ENCODE peak calls at places on chromosomes 7 and 10, in four cellular contexts. One of them, this sample, is unnamed.

GRCh38 chr10:28995497-28995896 is 293.4 kb upstream of the LYZL1 start:
- DNase-seq in GM12878: no peak
- DNase-seq in A549: no peak
- DNase-seq in WTC11: no peak
- DNase-seq in this sample: no peak

GRCh38 chr10:4028027-4028471 is 243.0 kb upstream of the KLF6 start:
- DNase-seq in GM12878: no peak
- DNase-seq in A549: no peak
- DNase-seq in WTC11: no peak
- DNase-seq in this sample: no peak

GRCh38 chr7:129777993-129778769 is 166.7 kb downstream of the NRF1 start:
- DNase-seq in GM12878: no peak
- DNase-seq in A549: no peak
- DNase-seq in WTC11: peak; percentile 38
- DNase-seq in this sample: no peak

GRCh38 chr10:122577311-122577885 is 16.8 kb downstream of the DMBT1 start:
- DNase-seq in GM12878: no peak
- DNase-seq in A549: no peak
- DNase-seq in WTC11: no peak
- DNase-seq in this sample: no peak

GRCh38 chr10:98397089-98397600 is 17.8 kb downstream of the PYROXD2 start:
- DNase-seq in GM12878: no peak
- DNase-seq in A549: no peak
- DNase-seq in WTC11: no peak
- DNase-seq in this sample: no peak

GRCh38 chr7:150823010-150823409 is 22.4 kb downstream of the TMEM176A start:
- DNase-seq in GM12878: no peak
- DNase-seq in A549: no peak
- DNase-seq in WTC11: no peak
- DNase-seq in this sample: no peak

GRCh38 chr10:97810476-97810875 is 38.7 kb upstream of the SFRP5 start:
- DNase-seq in GM12878: no peak
- DNase-seq in A549: no peak
- DNase-seq in WTC11: no peak
- DNase-seq in this sample: peak; percentile 9

GRCh38 chr10:107915277-107915634 is 750.8 kb upstream of the SORCS1 start:
- DNase-seq in GM12878: no peak
- DNase-seq in A549: no peak
- DNase-seq in WTC11: no peak
- DNase-seq in this sample: peak; percentile 4

GRCh38 chr7:65832281-65832680 is 40.6 kb upstream of the VKORC1L1 start:
- DNase-seq in GM12878: no peak
- DNase-seq in A549: no peak
- DNase-seq in WTC11: peak; percentile 31
- DNase-seq in this sample: no peak

GRCh38 chr7:2800923-2801682 is 43.0 kb downstream of the GNA12 start:
- DNase-seq in GM12878: no peak
- DNase-seq in A549: no peak
- DNase-seq in WTC11: no peak
- DNase-seq in this sample: peak; percentile 34

GRCh38 chr7:65307651-65308299 is 65.9 kb upstream of the ZNF92 start:
- DNase-seq in GM12878: peak; percentile 20
- DNase-seq in A549: peak; percentile 49
- DNase-seq in WTC11: peak; percentile 69
- DNase-seq in this sample: peak; percentile 57

GRCh38 chr7:142956951-142957623 is 5.1 kb downstream of the KEL start:
- DNase-seq in GM12878: no peak
- DNase-seq in A549: peak; percentile 18
- DNase-seq in WTC11: no peak
- DNase-seq in this sample: no peak

GRCh38 chr7:50507898-50508470 is 57.2 kb downstream of the DDC start:
- DNase-seq in GM12878: no peak
- DNase-seq in A549: no peak
- DNase-seq in WTC11: no peak
- DNase-seq in this sample: no peak

DNA sequence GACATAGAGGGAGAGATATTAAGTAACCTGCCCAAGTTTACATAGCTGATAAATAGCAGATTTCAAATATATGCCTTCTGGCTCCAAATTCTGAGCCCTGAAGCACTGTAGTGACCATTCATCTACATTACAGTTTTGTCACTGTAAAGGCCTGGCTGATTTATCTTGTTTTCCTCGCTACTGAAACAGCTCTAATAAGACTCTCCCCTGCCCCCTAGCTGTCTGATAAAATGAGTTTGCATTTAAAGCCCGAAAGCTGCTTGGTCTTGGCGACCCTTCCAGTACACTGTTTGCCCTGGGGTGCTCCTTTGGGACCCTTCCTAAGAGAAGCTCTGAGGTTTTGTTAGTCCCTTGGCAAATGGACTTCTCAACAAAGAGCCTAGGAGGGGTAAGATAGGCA is 59.7 kb upstream of the RAB11FIP2 start:
- DNase-seq in GM12878: no peak
- DNase-seq in A549: no peak
- DNase-seq in WTC11: peak; percentile 19
- DNase-seq in this sample: peak; percentile 20
- TF ChIP-seq ESRRA in GM12878: no peak
- TF ChIP-seq ESRRA in A549: no peak
- TF ChIP-seq ESRRA in WTC11: no peak
- TF ChIP-seq ESRRA in this sample: no peak

GRCh38 chr7:128673571-128673970 is 1.5 kb downstream of the GARIN1A start:
- DNase-seq in GM12878: no peak
- DNase-seq in A549: no peak
- DNase-seq in WTC11: no peak
- DNase-seq in this sample: no peak

GRCh38 chr7:128676665-128677064 is 4.6 kb downstream of the GARIN1A start:
- DNase-seq in GM12878: no peak
- DNase-seq in A549: no peak
- DNase-seq in WTC11: no peak
- DNase-seq in this sample: no peak

GRCh38 chr7:128672927-128673517 is 930 bp downstream of the GARIN1A start:
- DNase-seq in GM12878: no peak
- DNase-seq in A549: no peak
- DNase-seq in WTC11: peak; percentile 70
- DNase-seq in this sample: no peak

GRCh38 chr7:128671992-128672391 is at the start of gene GARIN1A:
- DNase-seq in GM12878: no peak
- DNase-seq in A549: no peak
- DNase-seq in WTC11: no peak
- DNase-seq in this sample: no peak
- TF ChIP-seq ESRRA in GM12878: no peak
- TF ChIP-seq ESRRA in A549: no peak
- TF ChIP-seq ESRRA in WTC11: no peak
- TF ChIP-seq ESRRA in this sample: no peak

GRCh38 chr10:111078505-111079185 is 1.8 kb downstream of the ADRA2A start:
- DNase-seq in GM12878: no peak
- DNase-seq in A549: no peak
- DNase-seq in WTC11: peak; percentile 49
- DNase-seq in this sample: no peak
- TF ChIP-seq ESRRA in GM12878: no peak
- TF ChIP-seq ESRRA in A549: no peak
- TF ChIP-seq ESRRA in WTC11: no peak
- TF ChIP-seq ESRRA in this sample: no peak

DNA sequence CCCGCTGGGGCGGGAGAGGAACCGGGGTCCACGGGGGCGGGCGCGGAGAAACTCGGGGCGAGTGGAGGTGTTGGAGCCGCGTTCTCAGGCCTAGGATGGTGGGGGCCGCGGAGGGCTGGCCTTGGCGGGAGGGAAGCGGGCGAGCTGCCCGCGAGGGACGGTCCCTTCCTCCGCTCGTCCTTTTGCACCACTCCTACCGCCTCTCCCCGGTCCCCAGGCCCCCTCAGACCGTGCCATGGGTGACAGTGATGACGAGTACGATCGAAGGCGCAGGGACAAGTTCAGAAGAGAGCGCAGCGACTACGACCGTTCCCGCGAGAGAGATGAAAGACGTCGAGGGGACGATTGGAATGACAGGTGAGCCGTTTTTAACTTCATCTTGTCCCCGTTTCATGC is 451 bp downstream of the SRRT start:
- DNase-seq in GM12878: no peak
- DNase-seq in A549: no peak
- DNase-seq in WTC11: no peak
- DNase-seq in this sample: peak; percentile 40
- TF ChIP-seq ESRRA in GM12878: no peak
- TF ChIP-seq ESRRA in A549: no peak
- TF ChIP-seq ESRRA in WTC11: no peak
- TF ChIP-seq ESRRA in this sample: no peak

GRCh38 chr7:137130751-137131158 is 212.8 kb downstream of the PTN start:
- DNase-seq in GM12878: no peak
- DNase-seq in A549: no peak
- DNase-seq in WTC11: no peak
- DNase-seq in this sample: peak; percentile 21
- TF ChIP-seq ESRRA in GM12878: no peak
- TF ChIP-seq ESRRA in A549: no peak
- TF ChIP-seq ESRRA in WTC11: no peak
- TF ChIP-seq ESRRA in this sample: no peak

DNA sequence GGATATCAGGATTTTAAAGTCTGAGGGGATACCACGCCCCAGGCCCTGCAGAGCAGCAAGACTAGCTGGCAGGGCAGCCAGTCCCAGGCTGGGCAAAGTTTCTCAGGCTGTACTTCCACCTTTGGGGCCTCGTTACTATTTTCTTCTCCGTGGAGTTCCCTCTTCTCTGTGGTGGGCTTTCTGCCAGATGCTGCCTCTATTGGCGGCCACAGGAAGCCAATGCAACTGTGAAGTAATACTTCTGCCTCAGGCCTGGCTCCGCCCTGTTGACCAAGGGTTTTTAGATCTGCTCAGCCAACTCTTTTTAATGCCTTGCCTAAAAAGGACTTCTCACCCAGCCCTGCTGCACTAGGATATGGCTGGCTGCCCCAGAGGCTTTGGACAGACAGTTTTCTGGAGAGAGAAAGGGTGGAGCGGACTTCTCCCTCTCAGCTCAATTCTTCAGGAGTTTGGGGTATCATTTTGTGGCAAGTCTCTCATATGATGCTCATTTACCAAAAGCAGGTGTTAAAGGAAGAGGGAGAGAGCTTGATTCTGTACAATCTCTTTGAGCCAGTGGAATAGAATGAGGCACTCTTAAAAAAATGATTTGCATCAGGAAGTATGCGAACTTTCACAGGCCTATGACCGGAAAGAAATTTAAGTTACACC is 67.4 kb downstream of the HHEX start:
- DNase-seq in GM12878: peak; percentile 75
- DNase-seq in A549: peak; percentile 46
- DNase-seq in WTC11: peak; percentile 41
- DNase-seq in this sample: peak; percentile 72
- TF ChIP-seq ESRRA in GM12878: no peak
- TF ChIP-seq ESRRA in A549: no peak
- TF ChIP-seq ESRRA in WTC11: no peak
- TF ChIP-seq ESRRA in this sample: no peak

DNA sequence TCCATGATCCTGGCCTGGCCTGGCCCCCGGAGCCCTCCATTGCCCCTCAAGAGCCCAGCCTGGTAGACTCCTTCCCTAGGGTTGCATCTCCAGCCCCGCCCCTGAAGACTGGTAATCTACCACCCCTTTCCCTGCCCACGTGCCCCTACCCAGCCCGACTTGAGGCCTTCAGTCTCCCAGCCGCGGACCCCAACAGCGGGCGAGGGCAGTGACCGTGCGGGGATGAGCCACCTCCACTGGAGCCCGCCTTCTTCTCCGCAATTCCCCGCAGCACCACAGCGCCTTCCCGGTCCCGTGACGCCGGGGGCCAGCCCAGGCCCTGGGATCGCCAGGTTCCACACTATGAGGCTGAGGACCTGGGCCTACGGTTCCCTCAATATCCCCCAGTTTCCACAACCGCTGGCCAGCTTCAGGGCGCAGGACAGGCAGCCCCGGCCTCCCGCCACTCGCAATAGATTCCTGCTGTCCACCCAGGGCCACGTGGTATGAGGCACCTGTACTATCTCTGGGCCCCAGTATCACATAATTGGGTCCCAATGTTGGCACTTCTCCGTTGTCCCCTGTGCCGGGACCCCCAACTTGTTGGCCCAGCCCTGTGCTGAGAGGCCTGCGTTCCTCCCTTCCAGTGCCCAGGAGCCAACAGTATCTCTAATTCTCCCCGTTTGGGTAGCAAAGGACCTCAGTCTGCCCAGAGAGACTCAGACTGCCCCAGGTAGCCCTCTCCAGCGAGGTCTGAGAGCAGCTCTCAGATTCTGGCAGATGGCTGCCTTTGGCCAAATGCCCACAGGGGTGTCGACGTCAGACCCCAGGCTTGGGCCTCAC is 1.1 kb upstream of the GPRIN2 start:
- DNase-seq in GM12878: no peak
- DNase-seq in A549: peak; percentile 38
- DNase-seq in WTC11: peak; percentile 65
- DNase-seq in this sample: no peak
- TF ChIP-seq ESRRA in GM12878: no peak
- TF ChIP-seq ESRRA in A549: no peak
- TF ChIP-seq ESRRA in WTC11: no peak
- TF ChIP-seq ESRRA in this sample: no peak

DNA sequence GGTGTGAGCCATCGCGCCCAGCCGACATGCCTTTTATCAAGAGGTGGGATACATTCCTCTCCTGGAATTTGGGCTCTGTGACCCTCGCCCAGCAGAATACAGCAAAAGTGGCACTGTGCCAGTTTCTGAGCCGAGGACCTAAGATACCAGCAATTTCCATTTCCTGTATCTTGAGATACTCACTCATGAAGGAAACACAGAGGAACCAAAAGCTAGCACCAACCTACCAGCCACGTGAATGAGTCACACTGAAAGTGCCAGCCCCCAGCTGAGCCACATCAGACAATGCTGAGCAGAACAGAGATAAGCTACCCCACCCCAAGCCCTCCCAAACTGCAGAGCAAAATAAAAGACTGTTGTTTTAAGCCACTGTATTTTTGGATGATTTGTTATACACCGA is 56.3 kb downstream of the CACUL1 start:
- DNase-seq in GM12878: peak; percentile 80
- DNase-seq in A549: peak; percentile 11
- DNase-seq in WTC11: no peak
- DNase-seq in this sample: peak; percentile 10
- TF ChIP-seq ESRRA in GM12878: no peak
- TF ChIP-seq ESRRA in A549: no peak
- TF ChIP-seq ESRRA in WTC11: no peak
- TF ChIP-seq ESRRA in this sample: no peak